ENCODE peak calls at places on chromosomes 11 and 22, in four cellular contexts. N is K562, P is HepG2, I is GM12878. R is an unnamed sample.

GRCh38 chr11:119512373-119512772 is 89.4 kb upstream of the THY1 start:
- DNase-seq in N (no peak), P (no peak), I (peak; percentile 34), R (no peak)

GRCh38 chr11:45409587-45409986 is 123.4 kb upstream of the SYT13 start:
- DNase-seq in P (no peak), I (no peak), N (no peak), R (no peak)

GRCh38 chr11:554824-555499 is 5.6 kb downstream of the LMNTD2 start:
- DNase-seq in P (peak; percentile 44), I (no peak), N (peak; percentile 79), R (peak; percentile 91)

GRCh38 chr11:65554842-65555395 is 3.2 kb downstream of the LTBP3 start:
- DNase-seq in I (no peak), P (no peak), N (no peak), R (no peak)

GRCh38 chr22:19984201-19984753 is 32.3 kb downstream of the ARVCF start:
- DNase-seq in P (no peak), I (no peak), N (no peak), R (no peak)

GRCh38 chr22:25726241-25726640 is 15.7 kb upstream of the MYO18B start:
- DNase-seq in P (no peak), N (no peak), I (no peak), R (no peak)

GRCh38 chr11:19209617-19210016 is 7.8 kb upstream of the CSRP3 start:
- DNase-seq in N (no peak), I (no peak), P (no peak), R (no peak)

GRCh38 chr22:41857160-41857859 is 24.4 kb downstream of the SREBF2 start:
- DNase-seq in I (peak; percentile 46), N (peak; percentile 63), P (peak; percentile 38), R (peak; percentile 63)

GRCh38 chr11:109519253-109519652 is 97.3 kb downstream of the C11orf87 start:
- DNase-seq in P (no peak), I (no peak), N (no peak), R (no peak)

GRCh38 chr11:8033312-8033715 is 46.2 kb downstream of the EIF3F start:
- DNase-seq in N (peak; percentile 82), P (peak; percentile 40), I (no peak), R (peak; percentile 88)

GRCh38 chr11:12287374-12288211 is 89.8 kb upstream of the PARVA start:
- DNase-seq in N (peak; percentile 44), I (no peak), P (peak; percentile 59), R (peak; percentile 83)

GRCh38 chr11:5929571-5929970 is 12.5 kb upstream of the OR56A3 start:
- DNase-seq in I (no peak), P (no peak), N (peak; percentile 22), R (no peak)

GRCh38 chr22:38165929-38166593 is 15.6 kb downstream of the PLA2G6 start:
- DNase-seq in P (no peak), I (no peak), N (no peak), R (no peak)

GRCh38 chr11:14229472-14229871 is 129.5 kb downstream of the RRAS2 start:
- DNase-seq in I (no peak), P (no peak), N (no peak), R (no peak)
- TF ChIP-seq CBX5 in I (no peak), P (no peak), N (no peak), R (no peak)

DNA sequence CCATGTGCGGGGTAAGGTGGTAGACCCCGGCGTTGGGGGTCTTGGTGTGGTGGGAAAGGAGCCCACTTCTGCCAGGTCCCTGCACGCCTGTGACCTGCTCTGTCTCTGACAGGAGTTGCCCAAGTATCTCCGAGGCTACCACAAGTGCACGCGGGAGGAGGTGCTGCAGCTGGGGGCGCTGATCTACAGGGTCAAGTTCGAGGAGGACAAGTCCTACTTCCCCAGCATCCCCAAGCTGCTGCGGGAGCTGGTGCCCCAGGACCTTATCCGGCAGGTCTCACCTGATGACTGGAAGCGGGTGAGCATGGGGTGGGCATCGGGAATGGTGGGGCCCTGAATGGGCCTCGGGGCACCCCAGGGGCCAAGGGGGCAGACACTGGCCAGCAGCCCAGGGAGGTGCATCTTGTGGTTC is 83.0 kb downstream of the MYO7A start:
- DNase-seq in P (no peak), N (no peak), I (no peak), R (no peak)
- TF ChIP-seq CBX5 in P (no peak), N (no peak), I (no peak), R (no peak)

GRCh38 chr11:24794064-24794463 is 297.2 kb downstream of the LUZP2 start:
- DNase-seq in N (no peak), I (no peak), P (no peak), R (no peak)

DNA sequence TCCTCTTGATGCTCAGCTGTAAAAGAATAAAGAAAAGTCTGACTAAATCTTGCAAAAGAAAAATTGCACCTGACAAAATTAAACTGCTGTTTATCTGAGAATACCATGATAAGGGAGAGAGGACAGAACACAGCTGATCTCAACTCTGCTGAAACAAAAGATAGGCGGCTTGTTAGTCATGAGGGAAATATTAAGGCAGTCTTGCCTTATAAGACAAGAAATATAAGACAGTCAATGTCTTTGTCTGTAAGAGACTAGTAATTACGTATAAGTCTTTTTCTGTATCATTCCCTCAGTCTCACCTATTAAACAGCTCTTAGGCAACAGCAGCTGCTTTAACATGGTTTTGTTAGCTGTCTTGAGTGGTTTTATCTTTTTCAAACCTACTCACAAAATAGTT is 296.6 kb downstream of the LUZP2 start:
- DNase-seq in I (no peak), N (no peak), P (no peak), R (no peak)
- TF ChIP-seq CBX5 in I (no peak), N (no peak), P (no peak), R (no peak)

GRCh38 chr22:28017859-28018258 is 98.8 kb upstream of the PITPNB start:
- DNase-seq in N (no peak), I (no peak), P (no peak), R (no peak)

GRCh38 chr22:28017558-28017820 is 98.4 kb upstream of the PITPNB start:
- DNase-seq in I (no peak), P (no peak), N (no peak), R (no peak)

GRCh38 chr22:28016781-28017557 is 97.9 kb upstream of the PITPNB start:
- DNase-seq in I (no peak), N (no peak), P (no peak), R (no peak)

GRCh38 chr22:28019360-28019759 is 100.3 kb upstream of the PITPNB start:
- DNase-seq in I (no peak), N (no peak), P (no peak), R (no peak)

GRCh38 chr22:28018461-28018927 is 99.4 kb upstream of the PITPNB start:
- DNase-seq in I (no peak), N (no peak), P (no peak), R (no peak)
- TF ChIP-seq CBX5 in I (no peak), N (no peak), P (no peak), R (no peak)

GRCh38 chr11:94938399-94939055 is 34.8 kb downstream of the CWC15 start:
- DNase-seq in N (no peak), I (no peak), P (no peak), R (no peak)
- TF ChIP-seq CBX5 in N (no peak), I (no peak), P (no peak), R (no peak)

GRCh38 chr11:96228911-96229310 is 114.1 kb downstream of the MAML2 start:
- DNase-seq in N (no peak), P (no peak), I (no peak), R (no peak)
- TF ChIP-seq CBX5 in N (no peak), P (no peak), I (no peak), R (no peak)

GRCh38 chr11:61698173-61698965 is 18.2 kb downstream of the DAGLA start:
- DNase-seq in N (no peak), P (no peak), I (no peak), R (no peak)
- TF ChIP-seq CBX5 in N (no peak), P (no peak), I (no peak), R (no peak)